ENCODE peak calls at places on chromosomes 2 and 18, in six cellular contexts. W, F, U, E, P and J are unnamed samples.
A peak's percentile ranks its signal among the peaks of the same experiment; 100 is the strongest.

GRCh38 chr2:162297925-162298552 is 20.4 kb downstream of the IFIH1 start:
- DNase-seq in W (peak; percentile 25), F (peak; percentile 7), U (peak; percentile 65), E (peak; percentile 83), P (no peak), J (no peak)

GRCh38 chr2:34570266-34570872 is 971.3 kb upstream of the FAM98A start:
- DNase-seq in W (no peak), F (no peak), U (no peak), E (peak; percentile 35), P (no peak), J (peak; percentile 27)

GRCh38 chr18:25136416-25137132 is 215.4 kb downstream of the ZNF521 start:
- DNase-seq in W (no peak), F (no peak), U (no peak), E (peak; percentile 5), P (no peak), J (no peak)

GRCh38 chr2:227772197-227772661 is 26.5 kb downstream of the SCYGR8 start:
- DNase-seq in W (no peak), F (no peak), U (no peak), E (no peak), P (no peak), J (no peak)

GRCh38 chr2:11750917-11751316 is 4.5 kb downstream of the LPIN1 start:
- DNase-seq in W (no peak), F (no peak), U (peak; percentile 45), E (peak; percentile 92), P (no peak), J (peak; percentile 10)

GRCh38 chr18:31977270-31977872 is 34.4 kb upstream of the TRAPPC8 start:
- DNase-seq in W (peak; percentile 17), F (peak; percentile 10), U (peak; percentile 27), E (peak; percentile 56), P (no peak), J (no peak)

GRCh38 chr18:48228301-48228715 is 180.9 kb downstream of the ZBTB7C start:
- DNase-seq in W (no peak), F (no peak), U (no peak), E (peak; percentile 82), P (no peak), J (no peak)

GRCh38 chr2:180823546-180824141 is 156.8 kb upstream of the UBE2E3 start:
- DNase-seq in W (no peak), F (no peak), U (no peak), E (peak; percentile 6), P (peak; percentile 23), J (no peak)

GRCh38 chr2:85649201-85650190 is 18.5 kb downstream of the SFTPB start:
- DNase-seq in W (no peak), F (peak; percentile 43), U (no peak), E (peak; percentile 65), P (no peak), J (no peak)

GRCh38 chr2:64785245-64785644 is 131.5 kb upstream of the SERTAD2 start:
- DNase-seq in W (no peak), F (no peak), U (no peak), E (no peak), P (no peak), J (no peak)

GRCh38 chr2:150097891-150098595 is 389.4 kb downstream of the RND3 start:
- DNase-seq in W (no peak), F (no peak), U (no peak), E (peak; percentile 40), P (no peak), J (no peak)

GRCh38 chr18:38174594-38174993 is 609.0 kb upstream of the CELF4 start:
- DNase-seq in W (no peak), F (no peak), U (no peak), E (no peak), P (no peak), J (no peak)

GRCh38 chr18:11570770-11571169 is 38.6 kb upstream of the SLC35G4 start:
- DNase-seq in W (no peak), F (no peak), U (no peak), E (peak; percentile 36), P (no peak), J (no peak)

GRCh38 chr2:28594369-28595108 is 98.7 kb downstream of the PLB1 start:
- DNase-seq in W (peak; percentile 83), F (peak; percentile 90), U (peak; percentile 93), E (peak; percentile 90), P (peak; percentile 60), J (peak; percentile 74)

GRCh38 chr2:176934869-176935415 is 277.7 kb upstream of the HNRNPA3 start:
- DNase-seq in W (no peak), F (no peak), U (no peak), E (no peak), P (no peak), J (no peak)

GRCh38 chr2:197081294-197081693 is 154.8 kb upstream of the PGAP1 start:
- DNase-seq in W (no peak), F (no peak), U (no peak), E (no peak), P (no peak), J (no peak)

GRCh38 chr2:127106457-127106997 is 427 bp downstream of the BIN1 start:
- DNase-seq in W (peak; percentile 34), F (no peak), U (peak; percentile 28), E (peak; percentile 26), P (no peak), J (no peak)

GRCh38 chr2:99544608-99545007 is 54.8 kb upstream of the REV1 start:
- DNase-seq in W (no peak), F (no peak), U (no peak), E (no peak), P (no peak), J (no peak)